ENCODE peak calls at places on chromosome 10, in five cellular contexts. I, V, A, Q and F are unnamed samples.
A peak's percentile ranks its signal among the peaks of the same experiment; 100 is the strongest.

GRCh38 chr10:129945031-129945430 is 19.0 kb downstream of the EBF3 start:
- DNase-seq in V (no peak), Q (no peak), I (no peak), A (no peak), F (no peak)

GRCh38 chr10:17673517-17674051 is 29.6 kb downstream of the STAM start:
- DNase-seq in A (no peak), V (peak; percentile 61), I (peak; percentile 95), Q (no peak), F (peak; percentile 82)

GRCh38 chr10:89086801-89087513 is 96.4 kb downstream of the FAS start:
- DNase-seq in Q (no peak), I (peak; percentile 82), A (peak; percentile 2), V (peak; percentile 35), F (no peak)

GRCh38 chr10:110387983-110388681 is 83.4 kb upstream of the SMNDC1 start:
- DNase-seq in A (no peak), Q (peak; percentile 28), I (no peak), V (no peak), F (no peak)

GRCh38 chr10:60175418-60175817 is 214.3 kb downstream of the ANK3 start:
- DNase-seq in A (no peak), I (peak; percentile 12), V (no peak), Q (peak; percentile 51), F (peak; percentile 65)

GRCh38 chr10:56104487-56104886 is 256.6 kb downstream of the ZWINT start:
- DNase-seq in I (no peak), Q (no peak), V (no peak), A (no peak), F (no peak)

GRCh38 chr10:50629495-50630122 is 5.9 kb upstream of the SGMS1 start:
- DNase-seq in I (peak; percentile 12), Q (no peak), A (no peak), V (no peak), F (no peak)

GRCh38 chr10:46528171-46528671 is 28.2 kb downstream of the GPRIN2 start:
- DNase-seq in V (no peak), Q (peak; percentile 51), A (peak; percentile 79), I (no peak), F (no peak)

GRCh38 chr10:26790596-26790995 is 70.2 kb downstream of the ABI1 start:
- DNase-seq in V (no peak), I (peak; percentile 28), Q (no peak), A (no peak), F (no peak)

GRCh38 chr10:5888352-5888751 is 1.3 kb downstream of the ANKRD16 start:
- DNase-seq in I (peak; percentile 56), Q (no peak), A (no peak), V (no peak), F (no peak)

GRCh38 chr10:86586516-86586915 is 64.9 kb upstream of the WAPL start:
- DNase-seq in A (no peak), V (no peak), Q (no peak), I (no peak), F (no peak)

GRCh38 chr10:91632671-91633550 is at the start of gene PPP1R3C:
- DNase-seq in A (peak; percentile 95), I (peak; percentile 92), V (peak; percentile 87), Q (peak; percentile 79), F (peak; percentile 74)

GRCh38 chr10:44991571-44991970 is 9.2 kb upstream of the ZNF22 start:
- DNase-seq in Q (no peak), A (no peak), I (no peak), V (no peak), F (no peak)

GRCh38 chr10:26215923-26216576 is 524 bp upstream of the GAD2 start:
- DNase-seq in I (no peak), A (peak; percentile 82), Q (no peak), V (peak; percentile 90), F (no peak)

GRCh38 chr10:48785796-48786195 is 101.1 kb downstream of the WDFY4 start:
- DNase-seq in I (no peak), A (no peak), Q (no peak), V (no peak), F (no peak)

GRCh38 chr10:32226624-32227023 is 120.3 kb downstream of the EPC1 start:
- DNase-seq in A (no peak), Q (no peak), V (no peak), I (no peak), F (no peak)

GRCh38 chr10:86191166-86191565 is 175.4 kb downstream of the GRID1 start:
- DNase-seq in V (no peak), I (no peak), Q (no peak), A (no peak), F (no peak)

GRCh38 chr10:121159670-121160069 is 308.5 kb downstream of the WDR11 start:
- DNase-seq in V (no peak), I (no peak), A (no peak), Q (no peak), F (no peak)

GRCh38 chr10:5817322-5818047 is 4.3 kb upstream of the GDI2 start:
- DNase-seq in V (no peak), Q (no peak), I (no peak), A (no peak), F (no peak)

GRCh38 chr10:33386926-33387325 is 52.5 kb upstream of the NRP1 start:
- DNase-seq in I (peak; percentile 31), Q (no peak), A (peak; percentile 10), V (no peak), F (no peak)

GRCh38 chr10:47268696-47269095 is 31.3 kb upstream of the GDF10 start:
- DNase-seq in I (no peak), V (no peak), A (no peak), Q (no peak), F (no peak)

GRCh38 chr10:71475243-71475871 is 78.6 kb downstream of the CDH23 start:
- DNase-seq in I (no peak), V (peak; percentile 53), Q (no peak), A (no peak), F (no peak)
- H3K4me1 ChIP-seq in I (no peaks in the 10 kb centered on the region), V (peaks cover 12% of the 10 kb centered on the region), Q (no peaks in the 10 kb centered on the region), A (peaks cover 18% of the 10 kb centered on the region), F (no peaks in the 10 kb centered on the region)

DNA sequence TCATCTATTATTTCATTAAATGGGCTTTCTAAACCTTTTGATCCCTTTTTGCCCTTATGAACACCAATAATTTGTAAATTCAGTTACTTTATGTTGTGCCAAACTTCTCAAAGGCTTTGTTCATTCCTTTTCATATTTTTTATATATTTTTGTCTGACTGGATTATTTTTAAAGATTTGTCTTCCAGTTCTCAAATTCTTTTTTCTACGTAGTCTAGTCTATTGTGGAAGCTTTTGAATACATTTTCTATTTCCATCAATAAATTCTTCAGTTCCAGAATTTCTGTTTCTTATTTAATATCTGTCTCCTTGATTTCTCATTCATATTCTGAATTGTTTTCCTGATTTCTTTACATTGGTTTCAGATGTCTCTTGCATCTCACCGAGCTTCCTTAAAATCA is 108.2 kb downstream of the CTNNA3 start:
- DNase-seq in Q (no peak), I (no peak), A (no peak), V (no peak), F (no peak)
- H3K9me3 ChIP-seq in Q (peaks cover 5% of the 10 kb centered on the region), I (peaks cover 11% of the 10 kb centered on the region), A (peaks cover 11% of the 10 kb centered on the region), V (peaks cover 4% of the 10 kb centered on the region), F (no peaks in the 10 kb centered on the region)

DNA sequence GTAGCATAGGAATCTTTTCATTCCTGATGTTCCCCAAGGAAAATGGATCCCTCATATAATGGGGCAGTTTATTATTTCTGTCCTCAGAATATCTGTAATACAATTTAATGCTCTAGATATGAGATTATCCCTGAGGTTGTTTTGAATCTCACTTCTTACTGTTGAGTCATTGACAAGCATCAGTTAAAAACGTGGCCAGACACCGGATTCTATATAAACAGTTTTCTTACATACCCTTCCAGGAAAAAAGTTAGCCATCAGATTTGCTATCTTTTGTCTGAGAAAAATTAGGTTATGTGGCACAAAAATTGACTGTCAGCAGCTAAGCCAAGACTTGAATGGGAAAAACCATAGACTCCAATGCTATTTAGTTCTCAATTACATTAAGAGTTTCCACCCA is 539.8 kb upstream of the CELF2 start:
- DNase-seq in I (peak; percentile 54), Q (no peak), A (no peak), V (no peak), F (no peak)
- H3K27ac ChIP-seq in I (no peak overlapping the region), Q (no peak overlapping the region), A (no peak overlapping the region), V (no peak overlapping the region), F (no peak overlapping the region)

GRCh38 chr10:13102002-13102794 is 2.2 kb downstream of the OPTN start:
- DNase-seq in Q (no peak), V (no peak), A (no peak), I (peak; percentile 26), F (no peak)

GRCh38 chr10:13104697-13105096 is 4.7 kb downstream of the OPTN start:
- DNase-seq in I (no peak), V (no peak), A (no peak), Q (no peak), F (no peak)

GRCh38 chr10:13103554-13103953 is 3.6 kb downstream of the OPTN start:
- DNase-seq in I (no peak), Q (no peak), V (no peak), A (no peak), F (no peak)

GRCh38 chr10:13105184-13105583 is 5.2 kb downstream of the OPTN start:
- DNase-seq in A (no peak), V (no peak), Q (no peak), I (peak; percentile 33), F (no peak)

GRCh38 chr10:13106387-13106786 is 6.4 kb downstream of the OPTN start:
- DNase-seq in Q (no peak), A (no peak), I (no peak), V (no peak), F (no peak)
- H3K4me1 ChIP-seq in Q (no peaks in the 10 kb centered on the region), A (peaks cover 26% of the 10 kb centered on the region), I (peaks cover 9% of the 10 kb centered on the region), V (peaks cover 10% of the 10 kb centered on the region), F (no peaks in the 10 kb centered on the region)

GRCh38 chr10:52525761-52526160 is 211.7 kb downstream of the DKK1 start:
- DNase-seq in Q (no peak), I (peak; percentile 73), A (no peak), V (no peak), F (no peak)

GRCh38 chr10:52523696-52524095 is 209.6 kb downstream of the DKK1 start:
- DNase-seq in A (no peak), Q (no peak), V (no peak), I (no peak), F (no peak)

GRCh38 chr10:52526251-52526823 is 212.3 kb downstream of the DKK1 start:
- DNase-seq in Q (no peak), I (peak; percentile 72), V (no peak), A (no peak), F (no peak)
- H3K9me3 ChIP-seq in Q (no peaks in the 10 kb centered on the region), I (no peaks in the 10 kb centered on the region), V (no peaks in the 10 kb centered on the region), A (no peaks in the 10 kb centered on the region), F (peaks cover 7% of the 10 kb centered on the region)